ENCODE peak calls at places on chromosome 12, in seven cellular contexts. P, B, A, T, R, D and C are unnamed samples.

GRCh38 chr12:1115471-1116242 is 124.6 kb downstream of the ERC1 start:
- DNase-seq in P (no peak), B (no peak), A (no peak), T (no peak), R (no peak), D (no peak), C (no peak)

GRCh38 chr12:17035372-17035771 is 429.4 kb upstream of the LMO3 start:
- DNase-seq in P (no peak), B (no peak), A (no peak), T (no peak), R (no peak), D (no peak), C (no peak)

GRCh38 chr12:14774944-14775651 is 28.2 kb downstream of the WBP11 start:
- DNase-seq in P (peak), B (peak), A (peak), T (no peak), R (peak), D (no peak), C (peak)

GRCh38 chr12:39297946-39298345 is 145.0 kb downstream of the KIF21A start:
- DNase-seq in P (no peak), B (no peak), A (no peak), T (no peak), R (no peak), D (no peak), C (no peak)

GRCh38 chr12:89353823-89354629 is 1.7 kb upstream of the DUSP6 start:
- DNase-seq in P (no peak), B (peak), A (peak), T (peak), R (peak), D (peak), C (peak)

GRCh38 chr12:96719671-96720362 is 187.2 kb upstream of the NEDD1 start:
- DNase-seq in P (no peak), B (no peak), A (no peak), T (no peak), R (peak), D (peak), C (no peak)

GRCh38 chr12:6268484-6269157 is 41.9 kb upstream of the PLEKHG6 start:
- DNase-seq in P (no peak), B (no peak), A (no peak), T (no peak), R (no peak), D (no peak), C (no peak)

GRCh38 chr12:100675432-100675831 is 101.9 kb downstream of the GAS2L3 start:
- DNase-seq in P (no peak), B (no peak), A (no peak), T (no peak), R (no peak), D (no peak), C (peak)

GRCh38 chr12:122336015-122336946 is 70.0 kb upstream of the VPS33A start:
- DNase-seq in P (no peak), B (peak), A (no peak), T (peak), R (no peak), D (peak), C (no peak)

GRCh38 chr12:105992849-105993740 is 145.7 kb downstream of the NUAK1 start:
- DNase-seq in P (no peak), B (no peak), A (no peak), T (no peak), R (no peak), D (no peak), C (no peak)

GRCh38 chr12:26473291-26473690 is 277.9 kb downstream of the SSPN start:
- DNase-seq in P (peak), B (no peak), A (no peak), T (no peak), R (no peak), D (peak), C (no peak)

GRCh38 chr12:90015228-90015627 is 306.6 kb upstream of the ATP2B1 start:
- DNase-seq in P (no peak), B (no peak), A (no peak), T (no peak), R (no peak), D (no peak), C (no peak)

GRCh38 chr12:48185181-48185919 is 1.9 kb downstream of the CCDC184 start:
- DNase-seq in P (no peak), B (no peak), A (no peak), T (no peak), R (no peak), D (peak), C (no peak)

GRCh38 chr12:9361879-9362326 is 153.7 kb upstream of the PZP start:
- DNase-seq in P (no peak), B (no peak), A (no peak), T (no peak), R (no peak), D (peak), C (no peak)

GRCh38 chr12:98504368-98504617 is 11.1 kb upstream of the TMPO start:
- DNase-seq in P (no peak), B (no peak), A (no peak), T (no peak), R (no peak), D (no peak), C (no peak)

GRCh38 chr12:7197846-7198245 is 8.4 kb downstream of the PEX5 start:
- DNase-seq in P (no peak), B (no peak), A (no peak), T (no peak), R (no peak), D (peak), C (peak)

GRCh38 chr12:111322336-111323250 is 46.3 kb downstream of the PHETA1 start:
- DNase-seq in P (no peak), B (no peak), A (no peak), T (no peak), R (no peak), D (no peak), C (no peak)

GRCh38 chr12:4119157-4119761 is 154.3 kb upstream of the CCND2 start:
- DNase-seq in P (no peak), B (no peak), A (no peak), T (peak), R (no peak), D (peak), C (no peak)

GRCh38 chr12:64237382-64237781 is 15.3 kb upstream of the KICS2 start:
- DNase-seq in P (no peak), B (no peak), A (no peak), T (no peak), R (no peak), D (no peak), C (no peak)

GRCh38 chr12:53770281-53770680 is 18.5 kb upstream of the CISTR start:
- DNase-seq in P (no peak), B (no peak), A (no peak), T (no peak), R (no peak), D (no peak), C (no peak)

GRCh38 chr12:112967858-112968257 is 10.5 kb upstream of the OAS2 start:
- DNase-seq in P (no peak), B (no peak), A (no peak), T (no peak), R (no peak), D (no peak), C (no peak)

GRCh38 chr12:52279683-52280318 is 5.4 kb downstream of the KRT86 start:
- DNase-seq in P (no peak), B (no peak), A (no peak), T (no peak), R (no peak), D (no peak), C (no peak)

GRCh38 chr12:2149091-2149490 is 96.3 kb downstream of the CACNA1C start:
- DNase-seq in P (no peak), B (no peak), A (no peak), T (no peak), R (no peak), D (no peak), C (no peak)

GRCh38 chr12:26177303-26177702 is 18.1 kb upstream of the SSPN start:
- DNase-seq in P (no peak), B (no peak), A (no peak), T (no peak), R (no peak), D (no peak), C (no peak)

GRCh38 chr12:28689398-28690175 is 459.5 kb upstream of the FAR2 start:
- DNase-seq in P (no peak), B (no peak), A (no peak), T (no peak), R (no peak), D (no peak), C (no peak)

GRCh38 chr12:1594295-1595025 is at the start of gene FBXL14:
- DNase-seq in P (peak), B (peak), A (peak), T (peak), R (peak), D (peak), C (peak)

GRCh38 chr12:5155866-5156265 is 112.2 kb downstream of the KCNA5 start:
- DNase-seq in P (no peak), B (no peak), A (no peak), T (no peak), R (no peak), D (no peak), C (no peak)

GRCh38 chr12:19665105-19665900 is 226.0 kb downstream of the AEBP2 start:
- DNase-seq in P (no peak), B (no peak), A (no peak), T (no peak), R (no peak), D (no peak), C (no peak)

GRCh38 chr12:41302979-41303403 is 114.9 kb downstream of the PDZRN4 start:
- DNase-seq in P (no peak), B (no peak), A (no peak), T (no peak), R (no peak), D (no peak), C (no peak)

GRCh38 chr12:6067152-6067916 is 57.1 kb downstream of the VWF start:
- DNase-seq in P (no peak), B (peak), A (no peak), T (no peak), R (no peak), D (no peak), C (no peak)

GRCh38 chr12:4477133-4477532 is 31.5 kb upstream of the FGF6 start:
- DNase-seq in P (peak), B (no peak), A (no peak), T (no peak), R (no peak), D (no peak), C (no peak)

GRCh38 chr12:76706099-76706498 is 57.8 kb upstream of the ZDHHC17 start:
- DNase-seq in P (no peak), B (no peak), A (no peak), T (no peak), R (no peak), D (no peak), C (no peak)

GRCh38 chr12:116594325-116595038 is 35.3 kb downstream of the MAP1LC3B2 start:
- DNase-seq in P (no peak), B (no peak), A (no peak), T (peak), R (no peak), D (no peak), C (no peak)

GRCh38 chr12:52199294-52199920 is 7.6 kb upstream of the KRT80 start:
- DNase-seq in P (no peak), B (no peak), A (no peak), T (no peak), R (no peak), D (no peak), C (no peak)